ENCODE peak calls at places on chromosomes 6 and 20, in eight cellular contexts. X is NCI-H774; M is aorta; N is astrocyte of the cerebellum; O is CD4-positive, alpha-beta memory T cell; V is occipital lobe; E is GM12865; H is progenitor cell of endocrine pancreas. K is an unnamed sample.

GRCh38 chr20:10578607-10579006 is 95.2 kb downstream of the JAG1 start:
- DNase-seq in X (no peak), H (no peak), O (no peak), V (no peak), M (no peak), N (no peak), E (no peak), K (no peak)

GRCh38 chr20:63413963-63414684 is 53.0 kb upstream of the CHRNA4 start:
- DNase-seq in X (no peak), N (no peak), O (no peak), M (no peak), E (no peak), H (no peak), V (no peak), K (no peak)

GRCh38 chr6:99739526-99739925 is 132.9 kb downstream of the PRDM13 start:
- DNase-seq in V (no peak), O (no peak), N (no peak), E (no peak), M (no peak), X (peak; percentile 51), H (no peak), K (no peak)

GRCh38 chr6:7050911-7051779 is 56.6 kb upstream of the RREB1 start:
- DNase-seq in H (peak; percentile 26), X (peak; percentile 61), E (peak; percentile 33), N (no peak), V (no peak), O (peak; percentile 40), M (peak; percentile 85), K (peak; percentile 90)

GRCh38 chr6:86192123-86192522 is 549.4 kb upstream of the SYNCRIP start:
- DNase-seq in H (no peak), O (no peak), X (no peak), N (no peak), E (peak; percentile 62), M (no peak), V (no peak), K (no peak)

GRCh38 chr20:49122920-49123319 is 65.2 kb downstream of the STAU1 start:
- DNase-seq in V (no peak), N (no peak), H (no peak), E (no peak), M (no peak), X (no peak), O (no peak), K (no peak)

GRCh38 chr20:63567382-63568169 is 6.5 kb downstream of the HELZ2 start:
- DNase-seq in E (peak; percentile 87), X (no peak), H (no peak), N (no peak), O (peak; percentile 39), M (peak; percentile 88), V (no peak), K (peak; percentile 93)

GRCh38 chr20:2874456-2874855 is 1.2 kb downstream of the PTPRA start:
- DNase-seq in V (no peak), N (no peak), M (no peak), E (peak; percentile 55), X (no peak), H (no peak), O (peak; percentile 9), K (no peak)

GRCh38 chr20:19692685-19693119 is 65.4 kb upstream of the RIN2 start:
- DNase-seq in E (peak; percentile 41), V (peak; percentile 3), H (peak; percentile 56), O (peak; percentile 12), N (peak; percentile 16), M (peak; percentile 90), X (peak; percentile 3), K (peak; percentile 90)

GRCh38 chr20:58224097-58224496 is 4.4 kb downstream of the ANKRD60 start:
- DNase-seq in H (no peak), O (no peak), V (no peak), M (no peak), X (no peak), E (no peak), N (no peak), K (peak; percentile 28)

GRCh38 chr6:148501178-148501590 is 158.5 kb downstream of the SASH1 start:
- DNase-seq in V (no peak), N (peak; percentile 63), H (no peak), E (no peak), X (no peak), M (no peak), O (no peak), K (peak; percentile 81)